ENCODE peak calls at places on chromosome 5, in four cellular contexts. W is mesothelial cell of epicardium, R is neural crest cell, F is Calu3. X is an unnamed sample.

GRCh38 chr5:57442080-57442839 is 40.4 kb downstream of the ACTBL2 start:
- DNase-seq in W (no peak), F (no peak), R (no peak), X (no peak)

GRCh38 chr5:144033481-144033880 is 137.0 kb downstream of the YIPF5 start:
- DNase-seq in R (no peak), W (no peak), F (no peak), X (no peak)

GRCh38 chr5:124796495-124796894 is 50.1 kb upstream of the ZNF608 start:
- DNase-seq in W (no peak), R (no peak), F (no peak), X (no peak)

GRCh38 chr5:148455055-148455675 is 71.4 kb downstream of the FBXO38 start:
- DNase-seq in W (no peak), F (no peak), R (no peak), X (no peak)

GRCh38 chr5:56481998-56482698 is 249.0 kb upstream of the ANKRD55 start:
- DNase-seq in R (no peak), W (no peak), F (no peak), X (no peak)

GRCh38 chr5:41788800-41789395 is 81.3 kb downstream of the OXCT1 start:
- DNase-seq in R (no peak), F (no peak), W (no peak), X (no peak)

GRCh38 chr5:128764910-128765309 is 200.4 kb upstream of the SLC27A6 start:
- DNase-seq in F (no peak), R (no peak), W (no peak), X (no peak)

GRCh38 chr5:145796318-145796717 is 38.8 kb downstream of the PRELID2 start:
- DNase-seq in W (no peak), F (no peak), R (no peak), X (no peak)

GRCh38 chr5:168472329-168472728 is 13.9 kb upstream of the RARS1 start:
- DNase-seq in F (peak; percentile 8), W (no peak), R (no peak), X (no peak)

GRCh38 chr5:97658116-97658900 is 475.3 kb upstream of the RIOK2 start:
- DNase-seq in W (no peak), R (no peak), F (no peak), X (no peak)

GRCh38 chr5:110441035-110441434 is 285.4 kb downstream of the TMEM232 start:
- DNase-seq in W (no peak), R (no peak), F (peak; percentile 35), X (no peak)

X was measured in NCI-H1930.